ENCODE peak calls at places on chromosome 16, in five cellular contexts. V is stimulated activated CD4-positive, alpha-beta T cell treated with anti-CD3 and anti-CD28 coated beads, Interleukin-2, amount 100 ng/mL, for 24 hours; L is foreskin keratinocyte; Y is endodermal cell; F is astrocyte of the cerebellum. A is an unnamed sample.

GRCh38 chr16:12208341-12209035 is 232.0 kb downstream of the SNX29 start:
- DNase-seq in V (no peak), F (no peak), L (peak), Y (no peak), A (no peak)

GRCh38 chr16:67404740-67405226 is 11.5 kb upstream of the TPPP3 start:
- DNase-seq in Y (no peak), V (no peak), L (peak), F (no peak), A (no peak)

GRCh38 chr16:2964416-2965223 is 545 bp downstream of the KREMEN2 start:
- DNase-seq in L (peak), F (no peak), Y (peak), V (peak), A (no peak)

GRCh38 chr16:54283735-54284318 is 2.8 kb downstream of the IRX3 start:
- DNase-seq in Y (no peak), F (no peak), V (no peak), L (peak), A (no peak)

GRCh38 chr16:81609323-81609892 is 164.8 kb downstream of the CMIP start:
- DNase-seq in L (no peak), Y (no peak), F (no peak), V (no peak), A (no peak)

GRCh38 chr16:84979516-84979915 is 31.8 kb downstream of the ZDHHC7 start:
- DNase-seq in V (no peak), Y (no peak), F (no peak), L (peak), A (no peak)

GRCh38 chr16:75931043-75931442 is 204.8 kb upstream of the CPHXL start:
- DNase-seq in L (peak), F (peak), V (no peak), Y (no peak), A (no peak)

GRCh38 chr16:3945751-3946603 is 65.5 kb upstream of the CREBBP start:
- DNase-seq in F (peak), Y (peak), V (no peak), L (peak), A (peak)

GRCh38 chr16:81421536-81421935 is 23.1 kb upstream of the CMIP start:
- DNase-seq in F (no peak), Y (no peak), V (no peak), L (no peak), A (no peak)

GRCh38 chr16:30551781-30552180 is 6.4 kb downstream of the ZNF764 start:
- DNase-seq in F (no peak), L (no peak), V (peak), Y (no peak), A (no peak)

GRCh38 chr16:11914759-11915643 is 755 bp downstream of the GSPT1 start:
- DNase-seq in L (peak), V (peak), F (no peak), Y (peak), A (no peak)

GRCh38 chr16:89051521-89052166 is 42.0 kb upstream of the ACSF3 start:
- DNase-seq in V (no peak), F (no peak), Y (no peak), L (no peak), A (no peak)

GRCh38 chr16:1363501-1364041 is 11.8 kb downstream of the GNPTG start:
- DNase-seq in F (no peak), L (peak), V (peak), Y (peak), A (no peak)

GRCh38 chr16:85207357-85207921 is 95.2 kb upstream of the CIBAR2 start:
- DNase-seq in L (no peak), V (no peak), Y (no peak), F (no peak), A (no peak)

GRCh38 chr16:72094266-72094610 is 591 bp downstream of the DHX38 start:
- DNase-seq in F (no peak), L (no peak), V (peak), Y (no peak), A (no peak)

GRCh38 chr16:71373073-71373472 is 14.6 kb downstream of the CALB2 start:
- DNase-seq in F (no peak), L (no peak), Y (no peak), V (no peak), A (no peak)

GRCh38 chr16:88928405-88929375 is 48.3 kb downstream of the CBFA2T3 start:
- DNase-seq in F (no peak), Y (no peak), V (no peak), L (no peak), A (no peak)

GRCh38 chr16:78689031-78689430 is 589.6 kb downstream of the WWOX start:
- DNase-seq in F (no peak), V (no peak), L (peak), Y (no peak), A (no peak)

GRCh38 chr16:85463672-85464071 is 149.4 kb upstream of the GSE1 start:
- DNase-seq in V (no peak), L (no peak), Y (no peak), F (no peak), A (no peak)

GRCh38 chr16:53899471-53899870 is 195.5 kb downstream of the FTO start:
- DNase-seq in L (peak), Y (no peak), F (no peak), V (no peak), A (no peak)

GRCh38 chr16:57679768-57680167 is 11.7 kb downstream of the ADGRG3 start:
- DNase-seq in V (no peak), F (no peak), Y (no peak), L (no peak), A (no peak)

GRCh38 chr16:46688101-46688656 is 799 bp downstream of the VPS35 start:
- DNase-seq in F (no peak), Y (no peak), L (peak), V (no peak), A (peak)

GRCh38 chr16:14354561-14355351 is 275.3 kb downstream of the PARN start:
- DNase-seq in Y (no peak), L (no peak), V (peak), F (no peak), A (no peak)

GRCh38 chr16:81469710-81470481 is 25.3 kb downstream of the CMIP start:
- DNase-seq in Y (no peak), F (no peak), V (peak), L (no peak), A (no peak)

GRCh38 chr16:87584271-87584670 is 18.0 kb upstream of the JPH3 start:
- DNase-seq in F (no peak), V (no peak), L (no peak), Y (no peak), A (no peak)

GRCh38 chr16:4006441-4006989 is 109.7 kb downstream of the ADCY9 start:
- DNase-seq in L (no peak), Y (no peak), V (no peak), F (no peak), A (no peak)